ENCODE peak calls at places on chromosomes 2 and 18, in ten cellular contexts. One of them, this sample, is unnamed.

GRCh38 chr2:151363709-151364108 is 6.3 kb downstream of the TNFAIP6 start:
- DNase-seq in uterus: no peak
- DNase-seq in stomach: no peak
- DNase-seq in IMR-90: no peak
- DNase-seq in suprapubic skin: peak; percentile 57
- DNase-seq in spleen: no peak
- DNase-seq in prostate gland: no peak
- DNase-seq in NB4: peak; percentile 64
- DNase-seq in endothelial cell of umbilical vein: peak; percentile 40
- DNase-seq in gastrocnemius medialis: peak; percentile 5
- DNase-seq in this sample: no peak

GRCh38 chr2:43484323-43484930 is 111.4 kb downstream of the THADA start:
- DNase-seq in stomach: no peak
- DNase-seq in suprapubic skin: no peak
- DNase-seq in uterus: no peak
- DNase-seq in NB4: peak; percentile 87
- DNase-seq in prostate gland: peak; percentile 34
- DNase-seq in gastrocnemius medialis: no peak
- DNase-seq in IMR-90: peak; percentile 85
- DNase-seq in spleen: no peak
- DNase-seq in endothelial cell of umbilical vein: peak; percentile 84
- DNase-seq in this sample: no peak

GRCh38 chr2:64609229-64609994 is 44.3 kb downstream of the SERTAD2 start:
- DNase-seq in suprapubic skin: no peak
- DNase-seq in NB4: peak; percentile 76
- DNase-seq in IMR-90: peak; percentile 17
- DNase-seq in prostate gland: no peak
- DNase-seq in stomach: peak; percentile 70
- DNase-seq in endothelial cell of umbilical vein: peak; percentile 31
- DNase-seq in spleen: peak; percentile 96
- DNase-seq in uterus: peak; percentile 50
- DNase-seq in gastrocnemius medialis: no peak
- DNase-seq in this sample: peak; percentile 19

GRCh38 chr18:23872701-23873550 is 141.6 kb upstream of the TTC39C start:
- DNase-seq in uterus: no peak
- DNase-seq in endothelial cell of umbilical vein: no peak
- DNase-seq in spleen: no peak
- DNase-seq in NB4: no peak
- DNase-seq in IMR-90: no peak
- DNase-seq in prostate gland: peak; percentile 87
- DNase-seq in stomach: peak; percentile 81
- DNase-seq in suprapubic skin: peak; percentile 71
- DNase-seq in gastrocnemius medialis: no peak
- DNase-seq in this sample: no peak

GRCh38 chr2:32484907-32485306 is 128.1 kb downstream of the BIRC6 start:
- DNase-seq in gastrocnemius medialis: no peak
- DNase-seq in prostate gland: no peak
- DNase-seq in NB4: peak; percentile 94
- DNase-seq in spleen: no peak
- DNase-seq in suprapubic skin: no peak
- DNase-seq in uterus: no peak
- DNase-seq in endothelial cell of umbilical vein: peak; percentile 30
- DNase-seq in stomach: no peak
- DNase-seq in IMR-90: peak; percentile 97
- DNase-seq in this sample: no peak

GRCh38 chr2:29335391-29335790 is 220.2 kb downstream of the CLIP4 start:
- DNase-seq in spleen: no peak
- DNase-seq in uterus: no peak
- DNase-seq in suprapubic skin: no peak
- DNase-seq in NB4: no peak
- DNase-seq in gastrocnemius medialis: no peak
- DNase-seq in IMR-90: no peak
- DNase-seq in stomach: no peak
- DNase-seq in prostate gland: no peak
- DNase-seq in endothelial cell of umbilical vein: no peak
- DNase-seq in this sample: no peak

GRCh38 chr2:150136407-150136806 is 351.1 kb downstream of the RND3 start:
- DNase-seq in endothelial cell of umbilical vein: no peak
- DNase-seq in stomach: no peak
- DNase-seq in spleen: no peak
- DNase-seq in NB4: no peak
- DNase-seq in gastrocnemius medialis: no peak
- DNase-seq in prostate gland: no peak
- DNase-seq in uterus: no peak
- DNase-seq in IMR-90: no peak
- DNase-seq in suprapubic skin: no peak
- DNase-seq in this sample: no peak

GRCh38 chr2:107132141-107132540 is 246.2 kb upstream of the ST6GAL2 start:
- DNase-seq in prostate gland: no peak
- DNase-seq in uterus: no peak
- DNase-seq in spleen: peak; percentile 72
- DNase-seq in suprapubic skin: no peak
- DNase-seq in NB4: peak; percentile 48
- DNase-seq in gastrocnemius medialis: no peak
- DNase-seq in IMR-90: no peak
- DNase-seq in stomach: no peak
- DNase-seq in endothelial cell of umbilical vein: no peak
- DNase-seq in this sample: no peak

GRCh38 chr18:23932385-23933067 is 82.0 kb upstream of the TTC39C start:
- DNase-seq in NB4: no peak
- DNase-seq in stomach: no peak
- DNase-seq in gastrocnemius medialis: no peak
- DNase-seq in uterus: no peak
- DNase-seq in spleen: no peak
- DNase-seq in prostate gland: peak; percentile 48
- DNase-seq in IMR-90: no peak
- DNase-seq in suprapubic skin: no peak
- DNase-seq in endothelial cell of umbilical vein: no peak
- DNase-seq in this sample: no peak

GRCh38 chr2:9565436-9566153 is 10.0 kb upstream of the ADAM17 start:
- DNase-seq in suprapubic skin: peak; percentile 89
- DNase-seq in endothelial cell of umbilical vein: peak; percentile 94
- DNase-seq in prostate gland: peak; percentile 54
- DNase-seq in gastrocnemius medialis: peak; percentile 88
- DNase-seq in IMR-90: peak; percentile 96
- DNase-seq in stomach: peak; percentile 80
- DNase-seq in NB4: no peak
- DNase-seq in uterus: peak; percentile 87
- DNase-seq in spleen: no peak
- DNase-seq in this sample: peak; percentile 91

GRCh38 chr2:218022851-218023530 is 20.2 kb upstream of the TNS1 start:
- DNase-seq in IMR-90: no peak
- DNase-seq in NB4: no peak
- DNase-seq in uterus: peak; percentile 12
- DNase-seq in gastrocnemius medialis: no peak
- DNase-seq in prostate gland: no peak
- DNase-seq in suprapubic skin: peak; percentile 39
- DNase-seq in stomach: no peak
- DNase-seq in endothelial cell of umbilical vein: no peak
- DNase-seq in spleen: peak; percentile 38
- DNase-seq in this sample: peak; percentile 73
- TF ChIP-seq POLR2A in IMR-90: no peak
- TF ChIP-seq POLR2A in NB4: no peak
- TF ChIP-seq POLR2A in uterus: no peak
- TF ChIP-seq POLR2A in gastrocnemius medialis: no peak
- TF ChIP-seq POLR2A in prostate gland: no peak
- TF ChIP-seq POLR2A in suprapubic skin: no peak
- TF ChIP-seq POLR2A in stomach: no peak
- TF ChIP-seq POLR2A in endothelial cell of umbilical vein: no peak
- TF ChIP-seq POLR2A in spleen: no peak
- TF ChIP-seq POLR2A in this sample: no peak

GRCh38 chr2:74527741-74528140 is 1.7 kb upstream of the DQX1 start:
- DNase-seq in IMR-90: no peak
- DNase-seq in uterus: no peak
- DNase-seq in prostate gland: no peak
- DNase-seq in NB4: no peak
- DNase-seq in spleen: no peak
- DNase-seq in suprapubic skin: no peak
- DNase-seq in gastrocnemius medialis: no peak
- DNase-seq in endothelial cell of umbilical vein: no peak
- DNase-seq in stomach: no peak
- DNase-seq in this sample: no peak

GRCh38 chr2:74526649-74527230 is 709 bp upstream of the DQX1 start:
- DNase-seq in IMR-90: no peak
- DNase-seq in gastrocnemius medialis: no peak
- DNase-seq in NB4: no peak
- DNase-seq in uterus: no peak
- DNase-seq in suprapubic skin: no peak
- DNase-seq in spleen: no peak
- DNase-seq in endothelial cell of umbilical vein: no peak
- DNase-seq in prostate gland: no peak
- DNase-seq in stomach: no peak
- DNase-seq in this sample: no peak

GRCh38 chr2:74529357-74530238 is at the start of the genes AUP1 and HTRA2:
- DNase-seq in endothelial cell of umbilical vein: peak; percentile 97
- DNase-seq in NB4: peak; percentile 100
- DNase-seq in uterus: peak; percentile 98
- DNase-seq in spleen: peak; percentile 100
- DNase-seq in suprapubic skin: peak; percentile 99
- DNase-seq in gastrocnemius medialis: peak; percentile 98
- DNase-seq in IMR-90: peak; percentile 99
- DNase-seq in stomach: peak; percentile 99
- DNase-seq in prostate gland: peak; percentile 99
- DNase-seq in this sample: peak; percentile 97

GRCh38 chr2:74530239-74531161 is 767 bp downstream of the HTRA2 start:
- DNase-seq in uterus: peak; percentile 38
- DNase-seq in endothelial cell of umbilical vein: peak; percentile 34
- DNase-seq in prostate gland: no peak
- DNase-seq in NB4: peak; percentile 70
- DNase-seq in spleen: peak; percentile 93
- DNase-seq in suprapubic skin: peak; percentile 77
- DNase-seq in gastrocnemius medialis: no peak
- DNase-seq in stomach: peak; percentile 41
- DNase-seq in IMR-90: peak; percentile 52
- DNase-seq in this sample: no peak

GRCh38 chr2:74528600-74529356 is 728 bp downstream of the AUP1 start:
- DNase-seq in IMR-90: no peak
- DNase-seq in prostate gland: no peak
- DNase-seq in suprapubic skin: no peak
- DNase-seq in uterus: no peak
- DNase-seq in NB4: no peak
- DNase-seq in stomach: no peak
- DNase-seq in gastrocnemius medialis: no peak
- DNase-seq in spleen: no peak
- DNase-seq in endothelial cell of umbilical vein: no peak
- DNase-seq in this sample: no peak
- TF ChIP-seq CTCF in IMR-90: no peak
- TF ChIP-seq CTCF in prostate gland: no peak
- TF ChIP-seq CTCF in suprapubic skin: no peak
- TF ChIP-seq CTCF in uterus: no peak
- TF ChIP-seq CTCF in NB4: no peak
- TF ChIP-seq CTCF in stomach: no peak
- TF ChIP-seq CTCF in gastrocnemius medialis: no peak
- TF ChIP-seq CTCF in spleen: no peak
- TF ChIP-seq CTCF in endothelial cell of umbilical vein: no peak
- TF ChIP-seq CTCF in this sample: no peak

DNA sequence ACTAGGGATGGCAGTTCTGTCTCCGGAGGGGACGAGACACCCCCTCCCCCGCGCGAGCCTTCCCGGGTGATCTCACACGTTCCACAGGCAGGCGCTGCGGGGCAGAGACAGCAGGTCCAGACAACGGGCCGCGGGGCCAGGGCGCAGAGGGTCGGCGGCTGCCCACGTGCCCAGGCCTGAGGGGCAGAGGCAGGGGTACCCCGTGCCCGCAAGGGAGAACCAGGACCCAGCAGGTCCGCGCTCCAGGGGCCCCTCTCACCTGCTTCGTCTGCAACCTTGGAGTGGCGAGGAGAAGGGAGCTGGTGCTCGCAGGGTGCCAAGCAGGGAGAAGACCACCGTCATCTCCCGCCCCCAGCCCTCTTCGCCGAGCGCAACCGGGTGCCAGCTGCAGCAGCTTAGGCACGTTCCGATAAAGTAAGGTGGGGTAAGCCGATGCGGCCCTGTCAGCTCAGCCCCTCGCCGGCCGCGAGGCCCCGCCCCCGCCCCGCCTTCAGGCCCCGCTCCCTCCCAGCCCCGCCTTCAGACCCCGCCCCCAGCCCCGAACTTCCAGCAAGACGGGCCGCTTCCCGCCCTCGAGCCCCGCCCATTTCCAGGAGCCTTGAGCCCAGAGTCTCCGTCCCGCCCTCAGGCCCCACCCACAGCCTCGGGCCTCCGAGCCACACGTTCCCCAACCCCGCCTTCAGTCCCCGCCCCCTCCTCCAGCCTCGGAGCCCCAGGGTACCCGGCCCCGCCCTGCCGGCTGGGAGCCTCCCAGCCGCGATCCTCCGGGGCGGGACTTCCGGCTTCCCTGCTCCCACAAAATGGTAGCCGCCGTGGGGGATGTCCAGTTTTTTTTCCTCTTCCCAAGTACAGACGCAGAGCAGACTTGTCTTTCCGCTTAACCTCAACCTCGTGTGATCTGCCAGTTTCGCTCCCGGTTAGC is at the start of gene GPR155:
- DNase-seq in spleen: peak; percentile 100
- DNase-seq in stomach: peak; percentile 100
- DNase-seq in suprapubic skin: peak; percentile 100
- DNase-seq in IMR-90: peak; percentile 97
- DNase-seq in uterus: peak; percentile 99
- DNase-seq in gastrocnemius medialis: peak; percentile 99
- DNase-seq in prostate gland: peak; percentile 99
- DNase-seq in endothelial cell of umbilical vein: peak; percentile 98
- DNase-seq in NB4: peak; percentile 99
- DNase-seq in this sample: peak; percentile 99
- TF ChIP-seq POLR2A in spleen: no peak
- TF ChIP-seq POLR2A in stomach: no peak
- TF ChIP-seq POLR2A in suprapubic skin: no peak
- TF ChIP-seq POLR2A in IMR-90: peak; percentile 41
- TF ChIP-seq POLR2A in uterus: peak; percentile 37
- TF ChIP-seq POLR2A in gastrocnemius medialis: peak; percentile 44
- TF ChIP-seq POLR2A in prostate gland: no peak
- TF ChIP-seq POLR2A in endothelial cell of umbilical vein: peak; percentile 86
- TF ChIP-seq POLR2A in NB4: peak; percentile 41
- TF ChIP-seq POLR2A in this sample: no peak

GRCh38 chr2:199602271-199602895 is 144.6 kb upstream of the SATB2 start:
- DNase-seq in suprapubic skin: no peak
- DNase-seq in endothelial cell of umbilical vein: no peak
- DNase-seq in IMR-90: no peak
- DNase-seq in prostate gland: no peak
- DNase-seq in NB4: peak; percentile 60
- DNase-seq in stomach: no peak
- DNase-seq in uterus: no peak
- DNase-seq in gastrocnemius medialis: no peak
- DNase-seq in spleen: no peak
- DNase-seq in this sample: no peak

GRCh38 chr2:199594443-199594842 is 136.7 kb upstream of the SATB2 start:
- DNase-seq in suprapubic skin: no peak
- DNase-seq in endothelial cell of umbilical vein: no peak
- DNase-seq in stomach: no peak
- DNase-seq in gastrocnemius medialis: no peak
- DNase-seq in IMR-90: no peak
- DNase-seq in prostate gland: no peak
- DNase-seq in spleen: no peak
- DNase-seq in NB4: no peak
- DNase-seq in uterus: no peak
- DNase-seq in this sample: no peak

DNA sequence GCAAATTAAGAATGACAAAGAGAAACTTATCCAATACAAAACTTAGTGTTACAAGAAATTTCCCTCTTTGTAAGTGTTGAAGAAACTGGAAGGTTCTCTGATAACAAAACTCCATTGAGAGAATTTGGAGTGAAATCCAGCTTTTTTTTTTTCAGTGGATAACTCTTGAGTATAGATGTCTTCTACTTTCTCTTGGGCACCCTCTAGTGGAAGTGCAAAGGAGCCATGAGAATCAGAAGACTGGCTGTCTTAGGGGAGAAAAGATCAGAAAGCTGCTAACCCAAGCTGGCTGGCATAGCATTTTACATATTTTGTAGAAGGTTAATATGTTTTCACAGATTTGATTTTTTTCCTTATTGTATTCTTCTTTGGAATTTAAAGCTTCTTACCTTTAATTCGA is 138.8 kb upstream of the SATB2 start:
- DNase-seq in prostate gland: no peak
- DNase-seq in spleen: no peak
- DNase-seq in IMR-90: peak; percentile 2
- DNase-seq in NB4: peak; percentile 58
- DNase-seq in endothelial cell of umbilical vein: no peak
- DNase-seq in uterus: no peak
- DNase-seq in gastrocnemius medialis: no peak
- DNase-seq in stomach: no peak
- DNase-seq in suprapubic skin: no peak
- DNase-seq in this sample: no peak
- TF ChIP-seq CTCF in prostate gland: no peak
- TF ChIP-seq CTCF in spleen: no peak
- TF ChIP-seq CTCF in IMR-90: peak; percentile 28
- TF ChIP-seq CTCF in NB4: peak; percentile 72
- TF ChIP-seq CTCF in endothelial cell of umbilical vein: no peak
- TF ChIP-seq CTCF in uterus: no peak
- TF ChIP-seq CTCF in gastrocnemius medialis: no peak
- TF ChIP-seq CTCF in stomach: no peak
- TF ChIP-seq CTCF in suprapubic skin: no peak
- TF ChIP-seq CTCF in this sample: no peak